ENCODE peak calls at places on chromosomes 2 and 18, in four cellular contexts. B is heart left ventricle, D is tibial artery, H is PC-9. V is an unnamed sample.

GRCh38 chr2:217650229-217650628 is 352.6 kb downstream of the TNS1 start:
- DNase-seq in B (no peak), H (no peak), D (no peak), V (no peak)

GRCh38 chr2:113977660-113978523 is 88.0 kb downstream of the ACTR3 start:
- DNase-seq in B (no peak), D (no peak), H (peak; percentile 55), V (no peak)

GRCh38 chr2:176160251-176161040 is 3.3 kb downstream of the HOXD3 start:
- DNase-seq in B (no peak), D (no peak), H (no peak), V (no peak)

GRCh38 chr2:147356157-147356556 is 488.7 kb upstream of the ACVR2A start:
- DNase-seq in H (no peak), D (no peak), B (no peak), V (no peak)

GRCh38 chr2:62998949-62999348 is 51.7 kb upstream of the OTX1 start:
- DNase-seq in H (no peak), D (no peak), B (no peak), V (no peak)

GRCh38 chr2:211103989-211104388 is 547.6 kb downstream of the CPS1 start:
- DNase-seq in D (no peak), H (no peak), B (no peak), V (no peak)

GRCh38 chr18:45066868-45067267 is 386.2 kb downstream of the SETBP1 start:
- DNase-seq in B (peak; percentile 59), D (no peak), H (no peak), V (no peak)

GRCh38 chr2:191508738-191509137 is 169.2 kb upstream of the NABP1 start:
- DNase-seq in B (no peak), H (no peak), D (no peak), V (no peak)

GRCh38 chr2:102337481-102338386 is 17.9 kb upstream of the IL18R1 start:
- DNase-seq in B (no peak), H (no peak), D (no peak), V (no peak)

GRCh38 chr2:225004531-225004930 is 37.7 kb downstream of the DOCK10 start:
- DNase-seq in B (no peak), D (no peak), H (no peak), V (no peak)

GRCh38 chr2:42777883-42778805 is 14.2 kb upstream of the OXER1 start:
- DNase-seq in B (no peak), D (no peak), H (no peak), V (no peak)

GRCh38 chr2:234973008-234973407 is 21.2 kb downstream of the SH3BP4 start:
- DNase-seq in D (no peak), H (no peak), B (no peak), V (no peak)

GRCh38 chr2:178553047-178553446 is 72.8 kb downstream of the PLEKHA3 start:
- DNase-seq in H (no peak), B (no peak), D (no peak), V (no peak)

GRCh38 chr18:61400016-61400630 is 66.9 kb downstream of the CDH20 start:
- DNase-seq in B (no peak), D (no peak), H (no peak), V (no peak)

GRCh38 chr2:63740943-63741342 is 100.8 kb upstream of the UGP2 start:
- DNase-seq in B (no peak), D (no peak), H (no peak), V (no peak)

GRCh38 chr18:42936289-42936688 is 179.2 kb downstream of the RIT2 start:
- DNase-seq in H (no peak), B (no peak), D (no peak), V (no peak)

GRCh38 chr2:126368778-126369177 is 287.2 kb upstream of the GYPC start:
- DNase-seq in D (no peak), H (no peak), B (no peak), V (no peak)

GRCh38 chr2:165675551-165675968 is 118.5 kb downstream of the GALNT3 start:
- DNase-seq in D (no peak), B (no peak), H (no peak), V (no peak)

GRCh38 chr2:26913599-26914285 is 56.7 kb upstream of the MAPRE3 start:
- DNase-seq in B (no peak), H (no peak), D (no peak), V (no peak)

GRCh38 chr2:236167297-236168109 is 683 bp downstream of the GBX2 start:
- DNase-seq in B (peak; percentile 23), H (peak; percentile 52), D (no peak), V (no peak)

GRCh38 chr2:25276569-25277465 is 64.9 kb downstream of the DNMT3A start:
- DNase-seq in D (peak; percentile 82), H (no peak), B (peak; percentile 71), V (peak; percentile 94)

DNA sequence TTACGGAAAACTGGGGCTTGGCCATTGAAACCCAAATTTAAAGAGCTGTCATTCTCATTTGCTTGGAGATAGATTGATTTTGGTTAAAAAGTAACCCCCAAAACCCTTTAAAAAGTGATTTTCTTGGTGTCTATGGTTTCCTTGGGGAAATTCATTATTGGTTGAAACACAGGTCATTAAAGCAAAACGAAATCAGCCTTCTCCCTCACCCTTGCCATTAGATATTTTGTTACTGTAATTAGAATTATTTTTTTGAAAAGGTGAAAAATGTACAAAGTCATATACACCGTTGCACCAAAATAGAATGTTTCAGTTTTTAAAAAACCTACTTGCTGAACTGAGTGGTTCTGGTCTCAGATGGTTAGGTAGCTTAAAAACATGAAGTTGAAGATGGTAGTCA is 1.9 kb downstream of the SKOR2 start:
- DNase-seq in H (no peak), B (no peak), D (no peak), V (no peak)
- H3K27me3 ChIP-seq in H (peaks cover 36% of the 10 kb centered on the region), B (peaks cover 100% of the 10 kb centered on the region), D (peaks cover 86% of the 10 kb centered on the region), V (peaks cover 100% of the 10 kb centered on the region)

GRCh38 chr2:15985531-15985930 is 45.2 kb downstream of the MYCN start:
- DNase-seq in D (no peak), H (no peak), B (no peak), V (no peak)

GRCh38 chr2:15983496-15983895 is 43.1 kb downstream of the MYCN start:
- DNase-seq in D (no peak), B (no peak), H (no peak), V (no peak)

GRCh38 chr2:15986644-15987043 is 46.3 kb downstream of the MYCN start:
- DNase-seq in B (no peak), D (no peak), H (no peak), V (no peak)

GRCh38 chr2:15986068-15986560 is 45.8 kb downstream of the MYCN start:
- DNase-seq in B (no peak), H (no peak), D (no peak), V (no peak)

DNA sequence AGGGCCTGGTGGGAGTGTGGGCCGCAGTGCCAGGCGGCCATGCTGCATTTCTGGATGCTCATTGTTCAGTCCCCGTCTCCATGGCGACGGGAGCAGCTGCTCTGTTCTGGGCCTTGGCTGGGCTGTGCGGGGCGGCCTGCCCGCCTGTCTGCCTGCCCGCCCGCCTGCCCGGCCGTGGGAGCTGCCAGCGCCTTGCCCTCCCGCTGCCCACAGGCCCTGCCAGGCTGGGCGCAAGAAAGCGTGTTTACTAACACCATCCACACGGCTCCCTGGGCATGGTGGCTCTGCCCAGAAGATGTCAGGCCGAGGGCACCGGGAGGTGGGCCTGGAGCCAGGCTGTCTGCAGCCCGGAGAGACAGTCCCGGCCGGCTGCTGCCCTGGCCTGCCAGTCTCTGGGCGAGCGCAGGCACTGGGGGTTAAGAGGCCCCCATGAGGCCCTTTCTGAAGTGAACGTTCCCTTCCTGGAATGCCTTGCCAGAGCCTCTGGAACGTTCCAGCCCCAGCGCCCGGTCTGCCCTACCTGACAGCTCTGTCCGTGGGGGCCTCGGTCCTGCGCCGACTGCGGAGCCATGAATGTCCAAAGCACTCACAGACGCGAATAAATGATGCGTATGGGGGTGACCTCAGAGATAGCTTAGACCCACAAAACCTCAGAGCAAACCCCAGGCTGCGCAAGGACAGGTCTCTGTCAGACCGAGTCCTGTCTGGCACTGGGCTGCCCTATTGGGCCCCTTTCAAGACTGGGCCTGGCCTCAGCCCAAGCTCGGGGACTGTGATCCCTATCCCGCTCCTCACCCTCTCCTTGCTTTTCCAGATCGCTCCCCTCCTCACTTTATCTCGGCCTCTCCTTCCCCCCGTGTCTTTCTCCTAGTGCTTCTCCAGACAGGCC is 44.3 kb downstream of the MYCN start:
- DNase-seq in B (no peak), D (no peak), H (no peak), V (no peak)
- H3K27ac ChIP-seq in B (no peak overlapping the region), D (no peak overlapping the region), H (no peak overlapping the region), V (no peak overlapping the region)

DNA sequence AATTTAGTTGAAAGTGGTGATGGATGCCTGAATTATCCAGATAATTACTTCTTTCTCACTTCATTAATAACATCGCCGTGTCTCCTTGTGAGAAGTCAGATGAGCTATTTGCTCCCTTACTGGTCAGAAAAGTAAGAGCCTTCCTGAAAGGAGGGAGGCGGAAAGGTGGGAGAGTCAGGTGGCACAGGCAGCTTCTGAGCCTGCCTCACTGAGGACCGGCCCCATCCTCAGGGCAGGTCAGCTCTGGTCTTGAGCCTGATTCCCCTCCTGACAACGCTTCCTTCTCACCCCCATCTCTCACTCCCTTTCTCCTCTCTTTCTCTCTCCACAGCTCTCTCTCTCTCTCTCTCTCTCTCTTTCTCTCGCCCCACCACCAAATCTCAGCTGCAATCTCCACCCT is 10.1 kb upstream of the APOB start:
- DNase-seq in D (no peak), B (no peak), H (no peak), V (no peak)
- TF ChIP-seq CTCF in D (no peak), B (no peak), H (no peak), V (no peak)

DNA sequence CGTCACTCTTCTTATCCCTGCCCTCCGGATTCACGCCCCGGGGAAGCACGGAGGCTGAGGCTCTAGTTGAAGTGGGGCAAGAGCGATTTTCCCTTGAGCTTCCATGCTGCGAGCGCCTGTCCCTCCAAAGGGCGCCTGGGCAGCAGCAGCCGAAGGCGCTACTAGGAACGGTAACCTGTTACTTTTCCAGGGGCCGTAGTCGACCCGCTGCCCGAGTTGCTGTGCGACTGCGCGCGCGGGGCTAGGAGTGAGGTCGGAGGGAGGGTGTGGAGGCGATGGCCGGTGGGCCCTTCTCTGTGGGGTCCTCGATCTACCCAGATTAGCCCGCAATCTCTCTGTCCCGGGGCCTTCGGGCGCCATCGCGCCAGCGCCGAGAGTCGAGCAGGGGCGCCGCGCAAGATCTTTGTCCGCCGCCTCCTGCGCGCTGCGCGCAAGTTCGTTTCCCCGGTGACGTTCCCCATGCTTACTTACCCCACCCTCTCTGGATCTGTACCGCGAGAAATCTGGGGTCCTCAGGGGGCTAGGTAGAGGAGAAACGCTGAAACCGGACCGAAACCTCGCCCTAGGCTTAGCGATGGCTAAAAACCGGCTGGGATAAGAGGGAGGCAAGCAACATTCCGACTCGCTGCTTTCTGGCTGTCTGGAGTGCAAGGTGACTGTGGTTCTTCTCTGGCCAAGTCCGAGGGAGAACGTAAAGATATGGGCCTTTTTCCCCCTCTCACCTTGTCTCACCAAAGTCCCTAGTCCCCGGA is 736 bp downstream of the GAD1 start:
- DNase-seq in H (peak; percentile 25), D (no peak), B (no peak), V (no peak)
- H3K27me3 ChIP-seq in H (no peaks in the 10 kb centered on the region), D (peaks cover 76% of the 10 kb centered on the region), B (peaks cover 100% of the 10 kb centered on the region), V (peaks cover 100% of the 10 kb centered on the region)

V was measured in left lung.